ENCODE peak calls at places on chromosomes 3 and 15, in seven cellular contexts. A is naive thymus-derived CD4-positive, alpha-beta T cell; H is cardiac muscle cell; N is osteoblast; B is fibroblast of lung; P is A549; R is CD8-positive, alpha-beta T cell. W is an unnamed sample. For H3K4me1, the result is how much of the 10 kb centered on the place peaks cover.

GRCh38 chr15:39589193-39589814 is 8.4 kb downstream of the THBS1 start:
- DNase-seq in R (no peak), P (no peak), B (no peak), H (no peak), A (no peak), N (no peak), W (no peak)

GRCh38 chr3:12150112-12150511 is 8.6 kb downstream of the TIMP4 start:
- DNase-seq in N (no peak), P (no peak), B (no peak), A (no peak), R (no peak), H (no peak), W (no peak)

GRCh38 chr3:31962801-31963205 is 18.3 kb downstream of the OSBPL10 start:
- DNase-seq in B (no peak), R (no peak), P (peak), H (no peak), A (peak), N (no peak), W (no peak)

GRCh38 chr3:150610785-150611184 is 7.7 kb downstream of the SELENOT start:
- DNase-seq in R (no peak), P (no peak), A (no peak), H (no peak), N (no peak), B (no peak), W (no peak)

GRCh38 chr3:65961733-65962132 is 77.0 kb downstream of the MAGI1 start:
- DNase-seq in R (no peak), P (no peak), B (peak), H (no peak), A (no peak), N (no peak), W (no peak)

GRCh38 chr3:70980646-70981031 is 602.9 kb downstream of the FOXP1 start:
- DNase-seq in P (no peak), A (peak), B (peak), R (no peak), H (no peak), N (no peak), W (no peak)

GRCh38 chr3:139797724-139798343 is 120.1 kb upstream of the NMNAT3 start:
- DNase-seq in N (no peak), A (no peak), P (peak), H (peak), B (peak), R (no peak), W (no peak)

GRCh38 chr3:132239587-132239986 is 77.6 kb upstream of the ACP3 start:
- DNase-seq in N (no peak), H (no peak), R (no peak), A (no peak), P (no peak), B (no peak), W (no peak)

DNA sequence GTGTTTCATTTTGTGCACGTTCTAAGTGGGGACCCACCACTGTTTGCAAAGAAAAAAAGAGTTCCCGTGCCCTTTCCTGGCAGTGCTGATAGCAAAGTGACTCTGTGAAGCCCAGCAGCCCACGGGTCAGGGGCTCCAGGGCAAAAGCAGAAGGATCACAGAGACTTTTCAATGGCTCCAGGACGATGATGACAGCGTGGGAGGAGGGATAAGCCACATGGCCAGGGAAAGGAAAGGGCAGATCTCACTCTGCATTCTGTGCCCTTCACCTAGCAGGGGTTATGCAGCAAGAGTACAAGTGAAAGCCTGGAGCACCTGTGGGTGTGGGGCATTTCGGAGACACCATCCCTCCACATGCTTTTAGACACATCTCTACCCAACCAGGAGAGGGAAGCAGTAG is 35.4 kb downstream of the SEMA5B start:
- DNase-seq in P (no peak), H (no peak), B (no peak), R (no peak), A (no peak), N (no peak), W (no peak)
- H3K4me1 ChIP-seq in P (under half), H (under half), B (under half), R (under half), A (under half), N (under half), W (under half)

GRCh38 chr15:59398220-59398619 is 25.5 kb upstream of the MYO1E start:
- DNase-seq in P (no peak), B (no peak), H (no peak), A (no peak), R (no peak), N (no peak), W (no peak)
- H3K27ac ChIP-seq in P (no peak), B (no peak), H (no peak), A (no peak), R (no peak), N (no peak), W (no peak)

GRCh38 chr3:14318638-14319037 is 83.8 kb upstream of the SLC6A6 start:
- DNase-seq in H (no peak), A (no peak), B (no peak), P (no peak), R (no peak), N (no peak), W (no peak)

GRCh38 chr3:14320221-14320620 is 82.2 kb upstream of the SLC6A6 start:
- DNase-seq in R (no peak), P (no peak), H (no peak), B (no peak), A (no peak), N (peak), W (no peak)

GRCh38 chr3:14317057-14317553 is 85.3 kb upstream of the SLC6A6 start:
- DNase-seq in N (peak), R (no peak), B (no peak), A (no peak), P (no peak), H (no peak), W (no peak)

GRCh38 chr3:14322001-14322400 is 80.4 kb upstream of the SLC6A6 start:
- DNase-seq in P (no peak), A (no peak), N (no peak), H (no peak), B (no peak), R (no peak), W (no peak)

GRCh38 chr3:14319654-14320182 is 82.7 kb upstream of the SLC6A6 start:
- DNase-seq in H (peak), A (no peak), P (peak), R (no peak), B (peak), N (peak), W (no peak)
- H3K4me3 ChIP-seq in H (no peak), A (no peak), P (no peak), R (no peak), B (no peak), N (no peak), W (no peak)

GRCh38 chr3:112477891-112478290 is 21.4 kb downstream of the BTLA start:
- DNase-seq in A (no peak), R (no peak), H (no peak), P (no peak), B (no peak), N (no peak), W (no peak)
- H3K4me1 ChIP-seq in A (under half), R (under half), H (under half), P (under half), B (under half), N (under half), W (under half)

DNA sequence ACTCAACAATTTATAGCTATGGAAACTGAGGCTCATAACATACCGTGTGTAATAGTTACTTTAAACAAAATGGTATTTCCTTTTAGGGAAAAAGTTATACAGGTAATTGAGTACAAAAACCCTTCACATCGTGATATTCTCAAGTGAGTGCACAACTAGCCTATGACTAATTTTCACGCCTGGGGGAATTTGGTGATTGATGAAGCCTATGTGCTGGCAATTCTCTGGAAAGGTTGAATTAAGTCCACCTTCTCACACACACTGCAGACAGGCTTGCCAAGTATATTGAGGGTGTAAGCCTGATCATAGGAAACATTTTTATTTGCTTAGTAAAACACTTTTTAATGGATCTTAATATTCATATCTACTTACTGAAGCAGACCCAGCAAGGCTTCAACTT is 41.3 kb upstream of the ROBO2 start:
- DNase-seq in H (no peak), P (no peak), R (no peak), N (no peak), A (no peak), B (no peak), W (no peak)
- H3K27ac ChIP-seq in H (no peak), P (no peak), R (no peak), N (no peak), A (no peak), B (no peak), W (no peak)

GRCh38 chr3:48595075-48595525 is at the start of gene COL7A1:
- DNase-seq in N (peak), B (no peak), H (no peak), P (no peak), R (no peak), A (no peak), W (no peak)

GRCh38 chr3:48593337-48593736 is 1.8 kb downstream of the COL7A1 start:
- DNase-seq in A (no peak), H (no peak), B (no peak), R (no peak), N (peak), P (no peak), W (no peak)

GRCh38 chr3:48595526-48596121 is 495 bp upstream of the COL7A1 start:
- DNase-seq in A (no peak), H (no peak), B (peak), P (peak), N (peak), R (no peak), W (peak)

GRCh38 chr3:48596157-48596556 is 1.0 kb upstream of the COL7A1 start:
- DNase-seq in N (peak), B (no peak), P (no peak), H (no peak), A (no peak), R (no peak), W (no peak)

DNA sequence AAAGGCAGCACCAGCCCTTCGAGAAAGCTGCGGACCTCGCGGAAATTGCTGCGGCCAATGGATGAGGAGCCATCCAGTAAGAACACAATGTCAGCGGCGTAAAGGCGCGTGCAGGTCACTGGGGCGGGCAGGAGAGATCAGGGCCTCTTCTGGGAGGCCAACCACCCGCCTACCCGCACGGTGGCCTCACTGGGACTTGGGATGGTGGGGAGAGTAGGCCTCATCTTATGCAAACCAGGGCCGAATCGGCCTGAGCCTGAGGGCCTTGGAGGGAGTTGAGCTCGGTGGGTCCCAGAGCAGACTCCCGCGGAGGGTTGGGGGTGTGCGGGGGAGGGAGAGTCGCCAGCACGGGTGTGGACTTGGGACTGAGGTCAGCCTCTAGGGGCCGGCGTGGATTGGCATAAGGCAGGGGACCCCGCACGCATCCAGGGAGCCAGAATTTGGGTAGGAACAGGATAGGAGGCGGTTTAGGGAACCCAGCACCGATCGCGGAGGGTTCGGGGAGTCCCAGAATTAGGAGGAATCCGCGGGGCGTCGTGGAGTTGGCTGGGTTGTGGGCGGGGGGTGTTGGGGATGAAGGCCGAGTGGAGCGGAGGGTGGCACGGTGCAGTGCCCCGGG is 589 bp downstream of the COL7A1 start:
- DNase-seq in N (peak), B (peak), A (no peak), R (no peak), P (peak), H (no peak), W (no peak)
- H3K4me3 ChIP-seq in N (peak), B (peak), A (no peak), R (no peak), P (peak), H (no peak), W (peak)

DNA sequence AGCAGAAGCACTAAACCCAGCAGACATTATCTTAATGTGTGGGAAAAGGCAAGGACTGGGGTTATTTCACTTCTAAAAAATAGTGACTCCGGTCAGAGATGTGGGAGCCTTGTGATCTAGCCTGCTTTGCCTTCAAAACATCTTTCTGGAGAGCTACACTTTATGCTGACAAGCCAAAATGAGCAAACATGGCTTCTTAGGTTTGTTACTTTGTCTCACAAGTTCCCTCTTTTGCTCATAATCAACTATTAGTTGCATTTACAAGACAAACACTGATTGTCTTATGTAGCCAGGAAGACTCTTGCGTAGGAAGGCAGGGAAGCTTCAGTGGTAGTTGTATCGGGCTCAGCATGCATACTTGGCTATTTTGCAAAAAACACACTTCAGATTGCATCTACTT is 129.2 kb downstream of the NUP210 start:
- DNase-seq in H (no peak), B (no peak), N (no peak), P (no peak), R (no peak), A (no peak), W (no peak)
- H3K4me1 ChIP-seq in H (under half), B (under half), N (under half), P (under half), R (under half), A (under half), W (under half)

GRCh38 chr15:71970435-71970834 is 147.5 kb downstream of the MYO9A start:
- DNase-seq in H (no peak), A (no peak), P (no peak), B (no peak), R (no peak), N (no peak), W (no peak)
- H3K27ac ChIP-seq in H (no peak), A (no peak), P (no peak), B (no peak), R (no peak), N (no peak), W (no peak)

GRCh38 chr3:37321863-37322262 is 147.5 kb upstream of the LRRFIP2 start:
- DNase-seq in R (no peak), N (no peak), P (no peak), A (no peak), H (no peak), B (no peak), W (no peak)

GRCh38 chr3:37319784-37320183 is 145.4 kb upstream of the LRRFIP2 start:
- DNase-seq in B (peak), H (no peak), R (no peak), A (no peak), N (no peak), P (no peak), W (no peak)

GRCh38 chr3:37320276-37320675 is 145.9 kb upstream of the LRRFIP2 start:
- DNase-seq in A (no peak), R (no peak), H (no peak), N (no peak), B (no peak), P (no peak), W (no peak)

GRCh38 chr3:37324752-37325407 is 150.5 kb upstream of the LRRFIP2 start:
- DNase-seq in H (no peak), R (no peak), P (no peak), N (no peak), A (no peak), B (peak), W (no peak)

DNA sequence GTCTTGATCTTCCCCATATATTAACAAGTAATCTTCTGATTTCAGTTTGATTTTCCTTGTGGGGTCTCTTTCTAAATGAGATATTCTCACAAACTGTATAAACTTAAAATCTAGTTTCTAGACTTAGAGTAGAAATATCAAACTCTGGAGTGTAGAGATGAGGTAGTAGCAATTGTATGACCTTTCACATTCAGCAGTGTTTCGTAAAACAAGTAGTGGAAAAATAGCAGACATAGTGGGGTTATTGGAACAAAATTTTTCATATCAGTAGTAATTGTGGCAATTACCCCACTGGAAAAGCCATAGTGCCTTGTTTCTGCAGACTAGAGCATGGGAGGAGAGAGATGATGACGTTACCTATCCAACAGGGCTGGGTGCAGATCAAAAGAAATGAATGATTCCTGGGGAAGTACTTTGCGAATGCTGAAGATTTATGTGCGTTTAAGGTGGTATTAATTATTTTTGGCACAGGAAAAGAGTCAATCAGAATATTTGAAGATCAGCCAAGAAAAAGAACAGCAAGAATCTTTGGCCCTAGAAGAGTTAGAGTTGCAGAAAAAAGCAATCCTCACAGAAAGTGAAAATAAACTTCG is 147.0 kb upstream of the LRRFIP2 start:
- DNase-seq in P (no peak), B (peak), N (no peak), A (no peak), H (no peak), R (no peak), W (no peak)
- H3K4me3 ChIP-seq in P (no peak), B (peak), N (peak), A (no peak), H (no peak), R (no peak), W (no peak)